ENCODE peak calls at places on chromosomes 6 and 20, in eight cellular contexts. One of them, this sample, is unnamed. For H3K4me1, the result is how much of the 10 kb centered on the place peaks cover.

GRCh38 chr6:134185277-134185676 is 132.6 kb downstream of the SGK1 start:
- DNase-seq in A549: no peak
- DNase-seq in sigmoid colon: no peak
- DNase-seq in transverse colon: no peak
- DNase-seq in upper lobe of left lung: no peak
- DNase-seq in stomach: no peak
- DNase-seq in tibial nerve: no peak
- DNase-seq in ovary: no peak
- DNase-seq in this sample: no peak

GRCh38 chr20:7015257-7015656 is 247.8 kb downstream of the BMP2 start:
- DNase-seq in A549: no peak
- DNase-seq in sigmoid colon: no peak
- DNase-seq in transverse colon: no peak
- DNase-seq in upper lobe of left lung: peak
- DNase-seq in stomach: no peak
- DNase-seq in tibial nerve: no peak
- DNase-seq in ovary: no peak
- DNase-seq in this sample: no peak

GRCh38 chr6:93580441-93580840 is 161.1 kb upstream of the EPHA7 start:
- DNase-seq in A549: no peak
- DNase-seq in sigmoid colon: no peak
- DNase-seq in transverse colon: no peak
- DNase-seq in upper lobe of left lung: no peak
- DNase-seq in stomach: no peak
- DNase-seq in tibial nerve: no peak
- DNase-seq in ovary: no peak
- DNase-seq in this sample: no peak

GRCh38 chr6:100464162-100464851 is 414 bp downstream of the SIM1 start:
- DNase-seq in A549: no peak
- DNase-seq in sigmoid colon: no peak
- DNase-seq in transverse colon: no peak
- DNase-seq in upper lobe of left lung: no peak
- DNase-seq in stomach: no peak
- DNase-seq in tibial nerve: no peak
- DNase-seq in ovary: no peak
- DNase-seq in this sample: no peak

GRCh38 chr20:38084425-38084951 is 50.9 kb downstream of the RPRD1B start:
- DNase-seq in A549: peak
- DNase-seq in sigmoid colon: no peak
- DNase-seq in transverse colon: no peak
- DNase-seq in upper lobe of left lung: no peak
- DNase-seq in stomach: no peak
- DNase-seq in tibial nerve: no peak
- DNase-seq in ovary: no peak
- DNase-seq in this sample: no peak

GRCh38 chr6:106511274-106512047 is 117.8 kb downstream of the RTN4IP1 start:
- DNase-seq in A549: no peak
- DNase-seq in sigmoid colon: peak
- DNase-seq in transverse colon: peak
- DNase-seq in upper lobe of left lung: peak
- DNase-seq in stomach: peak
- DNase-seq in tibial nerve: no peak
- DNase-seq in ovary: peak
- DNase-seq in this sample: peak

GRCh38 chr20:33009214-33010132 is 2.0 kb downstream of the BPIFB2 start:
- DNase-seq in A549: no peak
- DNase-seq in sigmoid colon: no peak
- DNase-seq in transverse colon: no peak
- DNase-seq in upper lobe of left lung: no peak
- DNase-seq in stomach: no peak
- DNase-seq in tibial nerve: no peak
- DNase-seq in ovary: no peak
- DNase-seq in this sample: no peak

GRCh38 chr6:22368794-22369193 is 72.0 kb upstream of the PRL start:
- DNase-seq in A549: no peak
- DNase-seq in sigmoid colon: no peak
- DNase-seq in transverse colon: no peak
- DNase-seq in upper lobe of left lung: no peak
- DNase-seq in stomach: no peak
- DNase-seq in tibial nerve: no peak
- DNase-seq in ovary: no peak
- DNase-seq in this sample: no peak

GRCh38 chr20:45704969-45705637 is at the start of gene WFDC10B:
- DNase-seq in A549: no peak
- DNase-seq in sigmoid colon: no peak
- DNase-seq in transverse colon: peak
- DNase-seq in upper lobe of left lung: no peak
- DNase-seq in stomach: no peak
- DNase-seq in tibial nerve: no peak
- DNase-seq in ovary: no peak
- DNase-seq in this sample: no peak

GRCh38 chr6:169177516-169178196 is 76.0 kb downstream of the THBS2 start:
- DNase-seq in A549: no peak
- DNase-seq in sigmoid colon: no peak
- DNase-seq in transverse colon: no peak
- DNase-seq in upper lobe of left lung: no peak
- DNase-seq in stomach: no peak
- DNase-seq in tibial nerve: no peak
- DNase-seq in ovary: no peak
- DNase-seq in this sample: no peak

DNA sequence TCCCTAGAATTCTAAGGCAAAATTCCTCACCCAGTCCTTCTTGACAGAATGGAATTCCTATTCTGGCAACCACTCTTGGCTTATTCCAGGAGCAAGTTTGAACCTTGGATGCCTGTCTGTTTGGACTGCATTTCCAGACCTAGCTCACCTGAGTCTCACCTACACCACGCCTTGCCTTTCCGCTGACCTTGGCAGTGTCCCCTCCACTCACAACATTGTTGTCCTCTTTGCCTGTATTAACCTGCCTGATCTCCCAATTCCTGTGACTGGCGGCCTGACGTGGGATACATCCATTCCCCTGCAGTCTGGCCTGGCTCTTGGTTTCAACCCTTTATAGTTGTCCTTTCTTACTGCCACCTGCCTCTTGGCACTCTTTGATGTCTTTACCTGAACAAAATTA is 281.4 kb upstream of the SOX4 start:
- DNase-seq in A549: no peak
- DNase-seq in sigmoid colon: no peak
- DNase-seq in transverse colon: no peak
- DNase-seq in upper lobe of left lung: no peak
- DNase-seq in stomach: no peak
- DNase-seq in tibial nerve: no peak
- DNase-seq in ovary: no peak
- DNase-seq in this sample: no peak
- H3K4me1 ChIP-seq in A549: under half
- H3K4me1 ChIP-seq in sigmoid colon: under half
- H3K4me1 ChIP-seq in transverse colon: under half
- H3K4me1 ChIP-seq in upper lobe of left lung: under half
- H3K4me1 ChIP-seq in stomach: under half
- H3K4me1 ChIP-seq in tibial nerve: under half
- H3K4me1 ChIP-seq in ovary: under half
- H3K4me1 ChIP-seq in this sample: under half

GRCh38 chr20:610130-611046 is at the start of gene TCF15:
- DNase-seq in A549: no peak
- DNase-seq in sigmoid colon: no peak
- DNase-seq in transverse colon: no peak
- DNase-seq in upper lobe of left lung: no peak
- DNase-seq in stomach: no peak
- DNase-seq in tibial nerve: no peak
- DNase-seq in ovary: peak
- DNase-seq in this sample: no peak
- TF ChIP-seq POLR2A in A549: no peak
- TF ChIP-seq POLR2A in sigmoid colon: no peak
- TF ChIP-seq POLR2A in transverse colon: no peak
- TF ChIP-seq POLR2A in upper lobe of left lung: no peak
- TF ChIP-seq POLR2A in stomach: no peak
- TF ChIP-seq POLR2A in tibial nerve: no peak
- TF ChIP-seq POLR2A in ovary: no peak
- TF ChIP-seq POLR2A in this sample: no peak

DNA sequence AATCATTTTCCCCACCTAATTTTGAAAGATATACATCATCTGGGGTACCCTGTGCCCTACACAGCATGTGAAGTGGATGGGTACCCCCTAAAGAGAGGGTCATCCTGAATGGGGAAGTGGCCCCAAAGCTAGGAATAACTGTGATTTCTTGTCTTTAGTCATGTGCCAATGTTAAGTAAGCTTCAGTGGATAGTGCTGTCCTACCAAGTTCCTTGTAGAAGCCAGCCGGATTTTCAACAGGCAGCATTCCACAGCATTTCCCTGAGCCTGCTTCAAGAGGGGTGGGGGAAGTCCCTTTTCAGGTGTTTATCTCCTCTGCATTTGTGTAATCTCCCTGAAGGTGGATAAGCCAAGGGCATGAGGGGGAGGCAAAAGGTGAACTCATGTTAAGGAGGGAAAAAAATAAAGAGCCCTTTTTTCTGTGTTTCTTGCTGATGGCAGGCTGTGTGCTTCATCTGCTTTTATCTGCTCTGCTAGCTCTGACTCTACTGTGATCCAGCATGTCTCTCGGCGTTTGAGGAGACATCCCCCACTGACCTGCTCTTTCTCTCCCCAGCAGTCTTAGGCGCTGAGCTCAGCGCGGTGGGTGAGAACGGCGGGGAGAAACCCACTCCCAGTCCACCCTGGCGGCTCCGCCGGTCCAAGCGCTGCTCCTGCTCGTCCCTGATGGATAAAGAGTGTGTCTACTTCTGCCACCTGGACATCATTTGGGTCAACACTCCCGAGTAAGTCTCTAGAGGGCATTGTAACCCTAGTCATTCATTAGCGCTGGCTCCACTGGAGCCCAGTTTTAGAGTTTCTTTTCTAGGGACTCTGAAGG is 1.8 kb downstream of the EDN1 start:
- DNase-seq in A549: peak
- DNase-seq in sigmoid colon: no peak
- DNase-seq in transverse colon: peak
- DNase-seq in upper lobe of left lung: peak
- DNase-seq in stomach: peak
- DNase-seq in tibial nerve: no peak
- DNase-seq in ovary: no peak
- DNase-seq in this sample: no peak
- TF ChIP-seq EP300 in A549: no peak
- TF ChIP-seq EP300 in sigmoid colon: no peak
- TF ChIP-seq EP300 in transverse colon: no peak
- TF ChIP-seq EP300 in upper lobe of left lung: no peak
- TF ChIP-seq EP300 in stomach: no peak
- TF ChIP-seq EP300 in tibial nerve: no peak
- TF ChIP-seq EP300 in ovary: no peak
- TF ChIP-seq EP300 in this sample: no peak

DNA sequence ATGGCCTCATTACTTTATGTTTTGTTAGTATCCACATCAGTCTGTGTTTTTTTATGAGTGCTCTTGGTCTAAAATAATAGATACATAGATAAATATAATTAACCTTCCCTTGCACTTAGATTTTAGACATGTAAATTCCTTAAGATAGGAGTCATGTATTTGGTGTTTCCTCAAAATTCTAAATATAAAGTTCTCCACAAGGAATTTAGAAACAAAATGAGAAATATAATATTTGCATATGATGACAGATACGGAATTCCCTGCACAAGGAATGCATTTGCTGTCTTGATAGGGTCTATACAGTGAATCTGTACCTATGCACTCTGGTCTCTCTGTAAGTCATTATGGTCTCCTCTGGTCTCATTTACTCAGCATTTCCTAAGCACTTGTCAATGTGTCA is 86.3 kb downstream of the CHD6 start:
- DNase-seq in A549: no peak
- DNase-seq in sigmoid colon: no peak
- DNase-seq in transverse colon: no peak
- DNase-seq in upper lobe of left lung: no peak
- DNase-seq in stomach: no peak
- DNase-seq in tibial nerve: no peak
- DNase-seq in ovary: no peak
- DNase-seq in this sample: no peak
- H3K4me1 ChIP-seq in A549: under half
- H3K4me1 ChIP-seq in sigmoid colon: under half
- H3K4me1 ChIP-seq in transverse colon: under half
- H3K4me1 ChIP-seq in upper lobe of left lung: under half
- H3K4me1 ChIP-seq in stomach: under half
- H3K4me1 ChIP-seq in tibial nerve: under half
- H3K4me1 ChIP-seq in ovary: under half
- H3K4me1 ChIP-seq in this sample: under half

This sample was measured in suprapubic skin.